ENCODE peak calls at places on chromosomes 11 and 22, in ten cellular contexts. C, L, G, B, F, N, V, Y, R and W are unnamed samples.

GRCh38 chr11:95066721-95067041 is at the start of gene SRSF8:
- DNase-seq in G (no peak), B (no peak), F (no peak), C (no peak), R (no peak), V (no peak), L (no peak), N (no peak), Y (no peak), W (peak; percentile 90)

GRCh38 chr22:40637181-40638150 is 947 bp upstream of the MRTFA start:
- DNase-seq in C (no peak), Y (peak; percentile 79), L (peak; percentile 7), R (peak; percentile 37), V (no peak), N (no peak), B (peak; percentile 75), G (no peak), F (no peak), W (peak; percentile 68)

GRCh38 chr11:62934496-62934785 is 13.3 kb upstream of the CHRM1 start:
- DNase-seq in V (no peak), R (peak; percentile 57), L (no peak), C (no peak), B (no peak), G (no peak), N (no peak), F (no peak), Y (no peak), W (no peak)

GRCh38 chr11:96524475-96524874 is 134.7 kb downstream of the JRKL start:
- DNase-seq in R (no peak), B (no peak), G (peak; percentile 0), F (no peak), C (no peak), V (no peak), N (no peak), Y (peak; percentile 1), L (no peak), W (no peak)

GRCh38 chr11:70816156-70816678 is 417.9 kb downstream of the CTTN start:
- DNase-seq in F (no peak), V (no peak), B (no peak), L (no peak), R (no peak), G (no peak), N (no peak), Y (no peak), C (no peak), W (no peak)

GRCh38 chr11:26078217-26078821 is 253.6 kb upstream of the ANO3 start:
- DNase-seq in G (peak; percentile 18), L (no peak), F (no peak), Y (peak; percentile 10), N (no peak), B (no peak), V (no peak), C (no peak), R (no peak), W (no peak)

GRCh38 chr11:62725686-62726085 is 1.6 kb downstream of the HNRNPUL2 start:
- DNase-seq in C (no peak), L (peak; percentile 40), Y (peak; percentile 38), V (no peak), N (no peak), G (no peak), F (no peak), R (peak; percentile 34), B (peak; percentile 27), W (no peak)

GRCh38 chr22:30870451-30871345 is 97.9 kb downstream of the MORC2 start:
- DNase-seq in L (no peak), R (no peak), F (no peak), C (no peak), B (no peak), Y (no peak), N (no peak), G (no peak), V (no peak), W (no peak)

GRCh38 chr11:97610854-97611253 is 1221.0 kb downstream of the JRKL start:
- DNase-seq in R (peak; percentile 46), G (no peak), B (no peak), F (no peak), Y (no peak), N (no peak), L (peak; percentile 6), C (no peak), V (no peak), W (no peak)

GRCh38 chr11:19474954-19475811 is 234.4 kb upstream of the E2F8 start:
- DNase-seq in N (peak; percentile 38), R (no peak), C (no peak), F (no peak), G (no peak), L (no peak), B (no peak), Y (no peak), V (no peak), W (peak; percentile 46)

GRCh38 chr11:101188173-101188572 is 58.6 kb upstream of the PGR start:
- DNase-seq in G (no peak), N (no peak), R (no peak), B (peak; percentile 2), F (no peak), C (no peak), L (no peak), V (no peak), Y (no peak), W (no peak)

GRCh38 chr11:111259871-111260270 is 14.3 kb downstream of the POU2AF2 start:
- DNase-seq in G (no peak), F (no peak), N (no peak), V (no peak), Y (peak; percentile 34), R (no peak), B (peak; percentile 40), L (peak; percentile 21), C (peak; percentile 67), W (no peak)

GRCh38 chr22:48849513-48849912 is 978.2 kb downstream of the BRD1 start:
- DNase-seq in V (no peak), G (no peak), F (no peak), L (no peak), N (no peak), R (no peak), Y (no peak), C (no peak), B (no peak), W (no peak)

GRCh38 chr22:45684169-45684568 is 12.5 kb downstream of the ATXN10 start:
- DNase-seq in G (no peak), L (peak; percentile 10), C (peak; percentile 87), V (no peak), B (no peak), R (no peak), Y (no peak), F (no peak), N (no peak), W (no peak)

GRCh38 chr11:119666463-119667131 is 62.4 kb downstream of the NECTIN1 start:
- DNase-seq in N (peak; percentile 75), F (peak; percentile 83), Y (peak; percentile 79), G (peak; percentile 71), L (peak; percentile 89), V (no peak), C (peak; percentile 25), R (peak; percentile 90), B (peak; percentile 96), W (peak; percentile 74)

GRCh38 chr22:39264344-39265116 is 19.7 kb upstream of the PDGFB start:
- DNase-seq in N (no peak), G (no peak), F (no peak), R (no peak), Y (no peak), L (no peak), B (peak; percentile 39), C (no peak), V (no peak), W (no peak)
- H3K27ac ChIP-seq in N (no peak overlapping the region), G (no peak overlapping the region), F (no peak overlapping the region), R (no peak overlapping the region), Y (no peak overlapping the region), L (no peak overlapping the region), B (no peak overlapping the region), C (no peak overlapping the region), V (no peak overlapping the region), W (no peak overlapping the region)

GRCh38 chr11:103622296-103622695 is 414.1 kb upstream of the DDI1 start:
- DNase-seq in Y (no peak), R (no peak), F (no peak), N (no peak), V (no peak), L (no peak), B (no peak), C (no peak), G (no peak), W (no peak)

GRCh38 chr11:103619938-103620337 is 416.5 kb upstream of the DDI1 start:
- DNase-seq in L (no peak), V (no peak), C (peak; percentile 41), R (no peak), B (no peak), Y (no peak), N (no peak), F (no peak), G (no peak), W (no peak)

GRCh38 chr11:103618532-103618931 is 417.9 kb upstream of the DDI1 start:
- DNase-seq in G (peak; percentile 47), R (no peak), C (peak; percentile 74), N (no peak), F (no peak), L (no peak), Y (peak; percentile 85), V (no peak), B (no peak), W (no peak)

GRCh38 chr11:103623933-103624332 is 412.5 kb upstream of the DDI1 start:
- DNase-seq in F (no peak), L (no peak), C (no peak), N (no peak), V (no peak), B (no peak), R (no peak), Y (no peak), G (no peak), W (no peak)

DNA sequence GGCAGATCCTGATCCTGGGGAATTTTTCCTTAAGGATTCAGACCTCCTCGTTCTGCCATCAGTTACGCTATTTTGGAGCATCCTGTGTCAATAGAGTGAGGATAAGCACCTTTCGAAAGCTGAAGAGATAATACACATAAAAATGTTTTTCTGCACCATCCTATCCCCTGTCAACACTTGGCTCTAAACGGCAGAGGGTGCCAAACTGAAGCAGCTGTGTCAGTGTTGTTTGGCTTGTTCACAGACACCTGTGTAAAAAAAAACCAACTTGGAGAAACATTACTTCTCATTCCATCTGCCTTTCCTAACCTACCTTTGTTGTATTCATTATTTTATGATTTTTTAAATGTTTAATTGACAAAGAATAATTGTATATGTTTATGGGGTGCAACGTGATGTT is 417.0 kb upstream of the DDI1 start:
- DNase-seq in N (no peak), V (no peak), Y (no peak), R (no peak), C (no peak), B (peak; percentile 38), L (peak; percentile 62), G (no peak), F (no peak), W (peak; percentile 84)
- H2AFZ ChIP-seq in N (no peak overlapping the region), V (no peak overlapping the region), Y (no peak overlapping the region), R (no peak overlapping the region), C (no peak overlapping the region), B (no peak overlapping the region), L (no peak overlapping the region), G (no peak overlapping the region), F (no peak overlapping the region), W (no peak overlapping the region)

GRCh38 chr11:76686261-76687079 is 15.9 kb upstream of the LRRC32 start:
- DNase-seq in N (no peak), G (no peak), F (no peak), V (no peak), R (peak; percentile 62), C (no peak), B (no peak), L (no peak), Y (no peak), W (no peak)
- H3K4me3 ChIP-seq in N (no peak overlapping the region), G (no peak overlapping the region), F (no peak overlapping the region), V (no peak overlapping the region), R (no peak overlapping the region), C (no peak overlapping the region), B (no peak overlapping the region), L (no peak overlapping the region), Y (no peak overlapping the region), W (no peak overlapping the region)

GRCh38 chr11:68003846-68004550 is at the start of gene UNC93B1:
- DNase-seq in Y (peak; percentile 87), G (peak; percentile 78), R (peak; percentile 74), F (peak; percentile 92), C (peak; percentile 79), L (peak; percentile 92), B (peak; percentile 78), V (no peak), N (peak; percentile 47), W (peak; percentile 95)
- H3K27ac ChIP-seq in Y (no peak within 1 kb of the TSS), G (no peak within 1 kb of the TSS), R (no peak within 1 kb of the TSS), F (no peak within 1 kb of the TSS), C (no peak within 1 kb of the TSS), L (no peak within 1 kb of the TSS), B (no peak within 1 kb of the TSS), V (no peak within 1 kb of the TSS), N (no peak within 1 kb of the TSS), W (peak within 1 kb of the TSS; percentile 86)